ENCODE peak calls at places on chromosomes 1 and 21, in five cellular contexts. S, O, X, E and B are unnamed samples.

GRCh38 chr1:39842726-39843305 is 40.5 kb downstream of the TRIT1 start:
- DNase-seq in S (no peak), O (no peak), X (no peak), E (no peak), B (no peak)

GRCh38 chr1:214418380-214418779 is 133.0 kb downstream of the PTPN14 start:
- DNase-seq in S (no peak), O (no peak), X (no peak), E (no peak), B (no peak)

GRCh38 chr21:27476696-27477095 is 509.8 kb upstream of the ADAMTS5 start:
- DNase-seq in S (no peak), O (peak), X (peak), E (peak), B (no peak)

GRCh38 chr1:8560611-8561544 is 243.0 kb downstream of the SLC45A1 start:
- DNase-seq in S (no peak), O (no peak), X (no peak), E (peak), B (no peak)

GRCh38 chr1:29247044-29247443 is 10.7 kb downstream of the PTPRU start:
- DNase-seq in S (no peak), O (no peak), X (no peak), E (no peak), B (no peak)

GRCh38 chr1:40264354-40264781 is 6.3 kb downstream of the ZMPSTE24 start:
- DNase-seq in S (no peak), O (no peak), X (no peak), E (peak), B (no peak)

GRCh38 chr1:201385299-201385891 is 7.9 kb upstream of the TNNT2 start:
- DNase-seq in S (no peak), O (no peak), X (no peak), E (peak), B (no peak)

GRCh38 chr1:86778510-86779218 is 74.3 kb downstream of the SH3GLB1 start:
- DNase-seq in S (no peak), O (no peak), X (no peak), E (peak), B (peak)

GRCh38 chr1:153494976-153495535 is 34.6 kb upstream of the S100A7 start:
- DNase-seq in S (no peak), O (no peak), X (peak), E (peak), B (no peak)

GRCh38 chr1:67457247-67457646 is 27.0 kb upstream of the SERBP1 start:
- DNase-seq in S (no peak), O (no peak), X (no peak), E (peak), B (no peak)

GRCh38 chr1:121483961-121484424 is 299.2 kb downstream of the SRGAP2C start:
- DNase-seq in S (no peak), O (peak), X (peak), E (peak), B (no peak)

GRCh38 chr1:113858418-113858817 is 13.1 kb downstream of the PTPN22 start:
- DNase-seq in S (no peak), O (no peak), X (no peak), E (no peak), B (no peak)

GRCh38 chr21:45266518-45267389 is 20.9 kb downstream of the POFUT2 start:
- DNase-seq in S (no peak), O (no peak), X (no peak), E (no peak), B (no peak)

GRCh38 chr1:19319196-19319595 is 7.1 kb downstream of the SLC66A1 start:
- DNase-seq in S (no peak), O (no peak), X (no peak), E (peak), B (no peak)

GRCh38 chr1:20634594-20635084 is 1.4 kb downstream of the PINK1 start:
- DNase-seq in S (no peak), O (no peak), X (no peak), E (peak), B (no peak)

GRCh38 chr1:240831922-240832321 is 220.0 kb upstream of the GREM2 start:
- DNase-seq in S (no peak), O (no peak), X (no peak), E (no peak), B (no peak)

GRCh38 chr1:36638268-36638667 is 155.6 kb upstream of the CSF3R start:
- DNase-seq in S (no peak), O (no peak), X (no peak), E (no peak), B (no peak)

GRCh38 chr21:45000637-45001133 is 60.9 kb downstream of the SLX9 start:
- DNase-seq in S (no peak), O (no peak), X (no peak), E (peak), B (no peak)

GRCh38 chr1:184986250-184986649 is 11.9 kb upstream of the NIBAN1 start:
- DNase-seq in S (no peak), O (no peak), X (no peak), E (peak), B (no peak)

GRCh38 chr1:224217655-224218615 is 34.9 kb downstream of the DEGS1 start:
- DNase-seq in S (no peak), O (no peak), X (no peak), E (no peak), B (no peak)

GRCh38 chr1:42258218-42258617 is 76.8 kb downstream of the FOXJ3 start:
- DNase-seq in S (no peak), O (no peak), X (no peak), E (no peak), B (no peak)

GRCh38 chr1:155455588-155456195 is 106.9 kb downstream of the ASH1L start:
- DNase-seq in S (no peak), O (no peak), X (no peak), E (no peak), B (no peak)

GRCh38 chr1:160539896-160540858 is 17.1 kb upstream of the SLAMF6 start:
- DNase-seq in S (no peak), O (no peak), X (no peak), E (no peak), B (no peak)

DNA sequence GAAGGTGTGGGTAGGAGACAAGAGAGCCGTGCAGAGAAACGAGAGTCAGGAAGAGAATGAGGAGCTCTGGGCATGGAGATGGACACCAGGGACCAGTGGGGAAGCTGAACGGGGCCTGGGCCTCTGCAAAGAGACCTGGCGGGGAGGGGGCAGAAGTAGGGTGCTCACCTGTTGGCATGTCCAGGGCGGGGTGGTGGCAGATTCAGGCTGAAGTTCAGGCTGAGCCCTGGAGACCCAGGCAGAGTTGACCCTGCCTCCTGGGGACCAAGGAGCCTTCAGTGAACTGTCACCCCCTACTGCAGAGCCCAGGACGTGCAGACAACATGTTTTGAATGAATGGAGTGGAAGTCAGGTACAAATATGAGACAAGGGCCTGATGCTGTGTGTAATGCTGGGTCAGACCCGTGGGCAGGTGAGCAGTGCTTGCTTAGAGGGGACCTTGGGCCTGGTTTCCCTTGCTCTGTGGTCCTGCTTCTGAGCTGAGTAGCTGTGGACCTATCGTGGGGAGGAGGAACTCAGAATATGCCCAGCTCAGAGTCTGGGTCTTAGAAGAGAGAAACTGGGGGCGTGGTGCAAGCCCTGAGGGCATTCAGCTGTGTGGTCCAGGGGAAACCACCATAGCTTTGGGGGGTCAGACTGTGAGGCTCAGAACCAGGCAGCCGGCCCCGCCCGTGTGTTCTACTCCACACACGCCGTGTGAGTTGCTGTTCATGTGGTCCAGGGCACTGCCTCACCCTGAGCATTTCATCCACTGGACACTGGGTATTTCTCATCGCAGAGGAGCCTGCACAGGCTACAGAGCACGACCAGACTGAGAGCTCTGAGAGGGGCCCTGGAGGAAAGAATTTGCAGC is 21.3 kb upstream of the UMODL1 start:
- DNase-seq in S (no peak), O (no peak), X (no peak), E (no peak), B (no peak)
- TF ChIP-seq CTCF in S (no peak), O (no peak), X (no peak), E (no peak), B (no peak)

DNA sequence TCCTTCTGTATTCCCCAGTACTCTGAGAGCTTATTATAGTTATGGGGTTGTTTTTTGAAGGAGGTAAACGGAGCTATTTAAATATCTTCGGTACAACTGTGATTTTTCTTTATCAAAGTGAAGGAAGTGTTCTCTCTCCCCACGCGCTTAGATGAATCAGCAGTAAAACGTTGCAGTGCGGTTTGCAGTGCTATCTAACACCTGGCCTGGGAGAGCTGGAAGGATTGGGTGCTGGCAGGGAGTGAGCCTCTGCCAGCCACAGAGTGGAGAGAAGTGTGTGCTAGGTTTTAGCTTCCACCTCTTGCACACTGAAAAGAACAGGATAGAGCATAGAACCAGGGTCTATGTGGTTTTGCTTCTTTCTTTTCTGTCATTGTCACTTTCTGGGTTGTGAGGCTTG is 165.9 kb downstream of the SDCCAG8 start:
- DNase-seq in S (no peak), O (peak), X (peak), E (peak), B (peak)
- H3K4me3 ChIP-seq in S (peak), O (no peak), X (peak), E (no peak), B (peak)

GRCh38 chr1:178311164-178311563 is 185.6 kb downstream of the CLEC20A start:
- DNase-seq in S (no peak), O (no peak), X (no peak), E (no peak), B (no peak)

GRCh38 chr1:178307264-178307663 is 189.5 kb downstream of the CLEC20A start:
- DNase-seq in S (no peak), O (no peak), X (no peak), E (no peak), B (no peak)

GRCh38 chr1:178310685-178311105 is 186.1 kb downstream of the CLEC20A start:
- DNase-seq in S (no peak), O (peak), X (peak), E (peak), B (peak)

DNA sequence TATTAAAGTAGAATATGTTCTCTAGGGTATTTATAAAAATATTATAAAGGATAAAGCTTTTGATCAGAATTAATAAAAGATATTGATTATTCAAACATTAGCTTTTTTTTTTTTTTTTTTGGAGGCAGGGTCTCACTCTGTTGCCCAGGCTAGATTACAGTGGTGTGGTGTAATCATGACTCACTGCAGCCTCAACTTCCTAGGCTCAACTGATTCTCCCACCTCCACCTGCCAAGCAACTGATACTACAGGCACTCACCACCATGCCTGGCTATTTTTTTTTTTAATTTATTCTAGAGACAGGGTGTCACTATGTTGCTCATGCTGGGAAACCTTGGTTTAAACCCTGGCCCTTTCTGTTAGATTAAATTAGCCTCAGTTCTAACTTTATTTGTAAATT is 188.3 kb downstream of the CLEC20A start:
- DNase-seq in S (no peak), O (no peak), X (no peak), E (peak), B (no peak)
- TF ChIP-seq CTCF in S (no peak), O (no peak), X (no peak), E (no peak), B (no peak)

GRCh38 chr1:110873856-110874255 is 908 bp downstream of the CD53 start:
- DNase-seq in S (no peak), O (no peak), X (no peak), E (no peak), B (no peak)

GRCh38 chr1:110870721-110871388 is 2.1 kb upstream of the CD53 start:
- DNase-seq in S (no peak), O (no peak), X (no peak), E (peak), B (no peak)

GRCh38 chr1:110872366-110872744 is 593 bp upstream of the CD53 start:
- DNase-seq in S (no peak), O (no peak), X (no peak), E (no peak), B (no peak)

GRCh38 chr1:110874303-110875215 is 1.6 kb downstream of the CD53 start:
- DNase-seq in S (no peak), O (no peak), X (no peak), E (no peak), B (no peak)

GRCh38 chr1:110872745-110873435 is at the start of gene CD53:
- DNase-seq in S (no peak), O (no peak), X (no peak), E (no peak), B (no peak)
- H3K4me3 ChIP-seq in S (no peak), O (no peak), X (no peak), E (no peak), B (no peak)

GRCh38 chr1:204359474-204360255 is at the start of gene PLEKHA6:
- DNase-seq in S (no peak), O (no peak), X (no peak), E (no peak), B (no peak)
- TF ChIP-seq CTCF in S (no peak), O (peak), X (peak), E (peak), B (no peak)

GRCh38 chr1:33029209-33029608 is 7.5 kb downstream of the AK2 start:
- DNase-seq in S (no peak), O (no peak), X (no peak), E (no peak), B (no peak)

GRCh38 chr1:33031506-33031905 is 5.2 kb downstream of the AK2 start:
- DNase-seq in S (no peak), O (no peak), X (no peak), E (no peak), B (no peak)

GRCh38 chr1:33030575-33030974 is 6.1 kb downstream of the AK2 start:
- DNase-seq in S (no peak), O (no peak), X (no peak), E (peak), B (no peak)

GRCh38 chr1:33029921-33030320 is 6.8 kb downstream of the AK2 start:
- DNase-seq in S (no peak), O (no peak), X (no peak), E (no peak), B (no peak)

DNA sequence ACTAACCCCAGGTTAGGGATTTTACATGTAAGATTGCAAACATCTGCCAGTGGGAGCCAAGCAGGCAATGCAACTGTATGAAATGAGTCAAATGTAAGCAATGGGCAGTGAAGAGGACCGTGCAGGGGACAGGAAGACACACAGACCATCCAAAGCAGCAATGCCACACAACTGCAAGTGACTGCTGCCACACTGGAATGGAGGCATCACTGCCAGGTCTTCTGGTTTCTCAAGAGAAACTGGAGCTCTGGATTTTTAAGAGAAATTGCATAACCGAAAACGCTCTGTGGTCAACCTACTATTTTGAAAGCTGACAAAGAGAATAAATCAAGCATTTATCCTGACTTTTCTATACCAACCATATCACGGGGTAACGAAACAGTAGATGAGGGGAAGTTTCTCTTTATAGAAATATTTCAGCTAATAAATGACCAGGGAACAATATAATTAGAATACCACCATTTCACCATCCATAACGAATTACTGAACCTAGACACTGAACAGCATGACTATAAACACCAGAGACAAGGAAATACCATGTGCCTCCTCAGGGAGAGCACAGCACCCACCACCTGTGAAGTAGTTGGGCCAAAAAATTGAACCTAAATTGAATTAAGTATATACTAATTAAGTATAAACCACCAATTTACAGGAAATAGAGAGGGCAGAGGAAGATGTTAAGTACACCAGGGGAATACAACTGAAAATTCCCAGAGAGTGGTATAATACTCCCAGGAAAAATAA is 4.4 kb downstream of the AK2 start:
- DNase-seq in S (no peak), O (no peak), X (no peak), E (no peak), B (no peak)
- H3K4me3 ChIP-seq in S (no peak), O (no peak), X (no peak), E (no peak), B (no peak)